ENCODE peak calls at places on chromosomes 12 and 14, in eight cellular contexts. G, M, T, O, Z, U, C and X are unnamed samples.

GRCh38 chr12:93325855-93326254 is 51.9 kb upstream of the NUDT4 start:
- DNase-seq in G (no peak), M (peak; percentile 34), T (no peak), O (no peak), Z (no peak), U (no peak), C (no peak), X (no peak)

GRCh38 chr14:101044741-101045140 is 141.2 kb upstream of the RTL1 start:
- DNase-seq in G (no peak), M (no peak), T (no peak), O (no peak), Z (no peak), U (no peak), C (no peak), X (no peak)

GRCh38 chr14:29926228-29926627 is 1.4 kb downstream of the PRKD1 start:
- DNase-seq in G (no peak), M (no peak), T (no peak), O (no peak), Z (no peak), U (no peak), C (no peak), X (no peak)

GRCh38 chr12:52311282-52311643 is 9.9 kb downstream of the KRT83 start:
- DNase-seq in G (no peak), M (peak; percentile 66), T (no peak), O (no peak), Z (no peak), U (no peak), C (no peak), X (no peak)

GRCh38 chr12:54996235-54996634 is 11.7 kb upstream of the TESPA1 start:
- DNase-seq in G (no peak), M (no peak), T (no peak), O (no peak), Z (no peak), U (no peak), C (no peak), X (no peak)

GRCh38 chr14:56331815-56332214 is 213.6 kb downstream of the PELI2 start:
- DNase-seq in G (no peak), M (no peak), T (no peak), O (no peak), Z (no peak), U (no peak), C (no peak), X (no peak)

GRCh38 chr14:39071096-39071495 is 31.9 kb downstream of the SEC23A start:
- DNase-seq in G (no peak), M (no peak), T (no peak), O (no peak), Z (no peak), U (no peak), C (no peak), X (no peak)

GRCh38 chr12:109736552-109737108 is 23.0 kb downstream of the FAM222A start:
- DNase-seq in G (no peak), M (peak; percentile 18), T (peak; percentile 68), O (no peak), Z (no peak), U (peak; percentile 21), C (no peak), X (no peak)

GRCh38 chr12:115941362-115941761 is 336.1 kb downstream of the MED13L start:
- DNase-seq in G (no peak), M (no peak), T (peak; percentile 36), O (no peak), Z (no peak), U (no peak), C (no peak), X (no peak)

GRCh38 chr12:75437564-75437963 is 43.0 kb upstream of the GLIPR1 start:
- DNase-seq in G (no peak), M (peak; percentile 31), T (peak; percentile 21), O (no peak), Z (no peak), U (no peak), C (no peak), X (no peak)

GRCh38 chr12:112919131-112919530 is 12.4 kb downstream of the OAS1 start:
- DNase-seq in G (no peak), M (no peak), T (no peak), O (no peak), Z (no peak), U (no peak), C (no peak), X (no peak)

GRCh38 chr12:10395390-10395998 is 5.7 kb upstream of the KLRK1 start:
- DNase-seq in G (peak; percentile 60), M (peak; percentile 92), T (peak; percentile 90), O (no peak), Z (peak; percentile 78), U (no peak), C (peak; percentile 53), X (no peak)

GRCh38 chr14:43548368-43548767 is 958.7 kb downstream of the FSCB start:
- DNase-seq in G (no peak), M (no peak), T (no peak), O (no peak), Z (no peak), U (no peak), C (no peak), X (no peak)

GRCh38 chr12:90936230-90937005 is 18.6 kb downstream of the CCER1 start:
- DNase-seq in G (no peak), M (no peak), T (no peak), O (no peak), Z (peak; percentile 22), U (no peak), C (peak; percentile 5), X (no peak)

GRCh38 chr12:56078931-56079728 is 835 bp upstream of the ERBB3 start:
- DNase-seq in G (no peak), M (peak; percentile 79), T (peak; percentile 86), O (peak; percentile 91), Z (peak; percentile 91), U (peak; percentile 86), C (peak; percentile 96), X (no peak)

GRCh38 chr12:106030210-106031175 is 108.3 kb downstream of the NUAK1 start:
- DNase-seq in G (no peak), M (peak; percentile 96), T (peak; percentile 83), O (no peak), Z (peak; percentile 53), U (no peak), C (no peak), X (peak; percentile 96)
- H3K4me3 ChIP-seq in G (no peak overlapping the region), M (peak overlapping the region; percentile 12), T (no peak overlapping the region), O (no peak overlapping the region), Z (peak overlapping the region; percentile 14), U (no peak overlapping the region), C (no peak overlapping the region), X (peak overlapping the region; percentile 34)

DNA sequence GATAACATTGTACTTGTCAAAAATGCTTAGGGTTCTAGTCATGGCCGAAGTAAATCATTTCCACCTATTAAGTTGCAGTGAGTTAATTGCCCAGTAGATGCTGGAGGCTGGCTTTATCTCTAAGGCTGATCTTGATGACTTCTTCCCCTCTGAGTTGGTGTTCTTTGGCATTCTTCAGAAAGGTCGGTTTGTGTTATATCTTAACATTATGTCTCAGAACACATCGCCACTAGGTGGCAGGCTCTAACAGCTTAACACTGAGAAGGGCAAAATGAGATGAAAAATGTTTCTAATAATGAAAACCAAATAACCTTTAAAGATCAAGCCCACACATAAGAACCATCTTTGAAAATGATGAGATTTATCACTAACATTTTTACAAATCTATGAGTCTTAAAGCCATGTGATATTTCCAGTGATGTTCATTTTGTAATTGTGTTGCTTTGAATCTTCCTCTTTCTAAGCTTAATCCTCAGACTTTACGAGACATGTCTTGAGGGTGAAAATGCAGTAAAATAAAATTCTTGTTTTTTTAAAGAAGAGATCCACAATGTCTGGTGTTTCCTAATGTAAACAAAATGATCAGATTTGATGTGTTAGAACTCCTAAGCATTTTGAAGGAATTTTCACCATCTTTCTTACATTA is 28.6 kb downstream of the SUDS3 start:
- DNase-seq in G (peak; percentile 4), M (peak; percentile 61), T (peak; percentile 80), O (peak; percentile 30), Z (peak; percentile 22), U (no peak), C (peak; percentile 88), X (peak; percentile 23)
- TF ChIP-seq CTCF in G (peak; percentile 73), M (peak; percentile 84), T (peak; percentile 83), O (peak; percentile 48), Z (peak; percentile 89), U (peak; percentile 62), C (peak; percentile 51), X (peak; percentile 58)

GRCh38 chr14:102544034-102544744 is 34.6 kb upstream of the ANKRD9 start:
- DNase-seq in G (no peak), M (no peak), T (no peak), O (no peak), Z (peak; percentile 71), U (no peak), C (no peak), X (no peak)
- H3K4me3 ChIP-seq in G (no peak overlapping the region), M (no peak overlapping the region), T (no peak overlapping the region), O (no peak overlapping the region), Z (peak overlapping the region; percentile 42), U (no peak overlapping the region), C (no peak overlapping the region), X (no peak overlapping the region)

GRCh38 chr12:1766110-1766509 is 54.3 kb upstream of the LRTM2 start:
- DNase-seq in G (no peak), M (no peak), T (no peak), O (no peak), Z (no peak), U (no peak), C (no peak), X (no peak)

GRCh38 chr12:1768585-1768984 is 51.8 kb upstream of the LRTM2 start:
- DNase-seq in G (no peak), M (peak; percentile 53), T (no peak), O (no peak), Z (no peak), U (no peak), C (no peak), X (no peak)

GRCh38 chr12:1769809-1770494 is 50.4 kb upstream of the LRTM2 start:
- DNase-seq in G (no peak), M (no peak), T (no peak), O (no peak), Z (no peak), U (no peak), C (no peak), X (no peak)

GRCh38 chr12:1761857-1762256 is 58.5 kb upstream of the LRTM2 start:
- DNase-seq in G (no peak), M (no peak), T (no peak), O (no peak), Z (no peak), U (no peak), C (no peak), X (no peak)

GRCh38 chr12:1767407-1768090 is 52.8 kb upstream of the LRTM2 start:
- DNase-seq in G (no peak), M (no peak), T (no peak), O (no peak), Z (no peak), U (no peak), C (no peak), X (no peak)
- TF ChIP-seq CTCF in G (no peak), M (no peak), T (no peak), O (no peak), Z (no peak), U (no peak), C (no peak), X (no peak)

GRCh38 chr12:131860472-131861260 is 32.5 kb downstream of the MMP17 start:
- DNase-seq in G (no peak), M (peak; percentile 86), T (peak; percentile 91), O (no peak), Z (peak; percentile 94), U (peak; percentile 49), C (peak; percentile 14), X (no peak)
- H3K4me3 ChIP-seq in G (no peak overlapping the region), M (peak overlapping the region; percentile 26), T (peak overlapping the region; percentile 30), O (no peak overlapping the region), Z (peak overlapping the region; percentile 43), U (no peak overlapping the region), C (no peak overlapping the region), X (no peak overlapping the region)